ENCODE peak calls at places on chromosomes 3 and 15, in nine cellular contexts. N is HepG2; G is fibroblast of the aortic adventitia; H is kidney tubule cell; K is ACHN; R is activated CD4-positive, alpha-beta T cell treated with anti-CD3 and anti-CD28 coated beads for 24 hours; Y is RWPE1; Z is ureter; E is esophagus muscularis mucosa. T is an unnamed sample.

GRCh38 chr15:84967380-84967779 is 14.3 kb upstream of the PDE8A start:
- DNase-seq in N (no peak), G (peak), H (no peak), K (no peak), R (no peak), Y (no peak), Z (no peak), E (no peak), T (no peak)

GRCh38 chr3:46962990-46963389 is 13.6 kb downstream of the CCDC12 start:
- DNase-seq in N (no peak), G (no peak), H (no peak), K (no peak), R (no peak), Y (no peak), Z (no peak), E (no peak), T (no peak)

GRCh38 chr15:93102211-93102610 is 13.2 kb upstream of the RGMA start:
- DNase-seq in N (no peak), G (no peak), H (no peak), K (no peak), R (no peak), Y (no peak), Z (no peak), E (no peak), T (no peak)

GRCh38 chr15:45199136-45199810 is 11.5 kb upstream of the SHF start:
- DNase-seq in N (peak), G (no peak), H (peak), K (no peak), R (no peak), Y (no peak), Z (no peak), E (no peak), T (peak)

GRCh38 chr3:150761831-150762661 is 923 bp downstream of the SIAH2 start:
- DNase-seq in N (peak), G (peak), H (peak), K (peak), R (no peak), Y (peak), Z (peak), E (peak), T (no peak)

GRCh38 chr3:195012571-195012970 is 258.4 kb downstream of the XXYLT1 start:
- DNase-seq in N (no peak), G (no peak), H (no peak), K (no peak), R (no peak), Y (no peak), Z (no peak), E (no peak), T (no peak)

GRCh38 chr15:25795061-25795460 is 68.1 kb downstream of the ATP10A start:
- DNase-seq in N (no peak), G (no peak), H (no peak), K (no peak), R (no peak), Y (no peak), Z (no peak), E (no peak), T (no peak)

GRCh38 chr15:81612631-81613030 is 238.6 kb upstream of the TMC3 start:
- DNase-seq in N (no peak), G (no peak), H (no peak), K (no peak), R (no peak), Y (no peak), Z (no peak), E (no peak), T (no peak)

GRCh38 chr3:97686258-97686657 is 78.3 kb upstream of the ARL6 start:
- DNase-seq in N (no peak), G (no peak), H (no peak), K (no peak), R (no peak), Y (no peak), Z (no peak), E (no peak), T (no peak)

GRCh38 chr3:14397940-14398800 is 4.2 kb upstream of the SLC6A6 start:
- DNase-seq in N (no peak), G (no peak), H (no peak), K (no peak), R (no peak), Y (no peak), Z (no peak), E (no peak), T (no peak)

GRCh38 chr15:48602358-48603122 is 43.0 kb downstream of the FBN1 start:
- DNase-seq in N (no peak), G (peak), H (peak), K (no peak), R (no peak), Y (peak), Z (no peak), E (no peak), T (no peak)

GRCh38 chr3:7960601-7961000 is 541.0 kb upstream of the LMCD1 start:
- DNase-seq in N (no peak), G (no peak), H (no peak), K (no peak), R (no peak), Y (no peak), Z (no peak), E (no peak), T (no peak)

GRCh38 chr3:9168230-9168629 is 81.2 kb downstream of the SRGAP3 start:
- DNase-seq in N (no peak), G (no peak), H (no peak), K (no peak), R (peak), Y (no peak), Z (no peak), E (no peak), T (no peak)

GRCh38 chr3:194925614-194926013 is 239.9 kb downstream of the FAM43A start:
- DNase-seq in N (no peak), G (no peak), H (no peak), K (no peak), R (no peak), Y (no peak), Z (peak), E (no peak), T (no peak)

GRCh38 chr15:65580287-65580686 is 30.6 kb downstream of the INTS14 start:
- DNase-seq in N (peak), G (peak), H (peak), K (peak), R (no peak), Y (peak), Z (no peak), E (no peak), T (no peak)

GRCh38 chr3:120182613-120183524 is 88.6 kb upstream of the GSK3B start:
- DNase-seq in N (no peak), G (peak), H (peak), K (peak), R (no peak), Y (peak), Z (no peak), E (peak), T (no peak)

GRCh38 chr3:98188553-98188952 is 22.1 kb downstream of the OR5H15 start:
- DNase-seq in N (peak), G (no peak), H (peak), K (peak), R (no peak), Y (peak), Z (no peak), E (no peak), T (no peak)

GRCh38 chr3:148938306-148938705 is 53.0 kb upstream of the GYG1 start:
- DNase-seq in N (no peak), G (no peak), H (no peak), K (no peak), R (no peak), Y (no peak), Z (no peak), E (no peak), T (no peak)